ENCODE peak calls at places on chromosome 15, in four cellular contexts. P is Caco-2, X is transverse colon, W is AML-193. A is an unnamed sample.

GRCh38 chr15:60590935-60591490 is 112.1 kb upstream of the ICE2 start:
- DNase-seq in W (no peak), X (peak; percentile 55), P (peak; percentile 75), A (no peak)

GRCh38 chr15:98904466-98905048 is 103.0 kb downstream of the PGPEP1L start:
- DNase-seq in X (peak; percentile 22), P (peak; percentile 57), W (peak; percentile 76), A (peak; percentile 68)

GRCh38 chr15:80850941-80851451 is 71.8 kb downstream of the CEMIP start:
- DNase-seq in X (no peak), P (no peak), W (no peak), A (no peak)

GRCh38 chr15:39645138-39645975 is 64.5 kb downstream of the THBS1 start:
- DNase-seq in P (no peak), X (no peak), W (no peak), A (no peak)

GRCh38 chr15:62605292-62605691 is 437.3 kb upstream of the TPM1 start:
- DNase-seq in X (no peak), W (no peak), P (no peak), A (no peak)

GRCh38 chr15:38028869-38029268 is 94.4 kb downstream of the TMCO5A start:
- DNase-seq in X (no peak), P (no peak), W (no peak), A (peak; percentile 67)

GRCh38 chr15:29172742-29173725 is 96.6 kb downstream of the NSMCE3 start:
- DNase-seq in P (no peak), W (no peak), X (no peak), A (no peak)

GRCh38 chr15:91852741-91853500 is 587 bp upstream of the SLCO3A1 start:
- DNase-seq in X (peak; percentile 79), W (peak; percentile 91), P (peak; percentile 46), A (no peak)

GRCh38 chr15:76206325-76206976 is 104.8 kb downstream of the ETFA start:
- DNase-seq in W (no peak), X (peak; percentile 62), P (no peak), A (peak; percentile 74)

GRCh38 chr15:89783111-89783860 is 7.2 kb downstream of the MESP2 start:
- DNase-seq in P (peak; percentile 82), X (no peak), W (no peak), A (peak; percentile 89)

GRCh38 chr15:77481670-77482069 is 61.0 kb downstream of the HMG20A start:
- DNase-seq in W (no peak), P (no peak), X (no peak), A (peak; percentile 54)

GRCh38 chr15:74780983-74781672 is 752 bp upstream of the CSK start:
- DNase-seq in X (no peak), W (peak; percentile 92), P (no peak), A (peak; percentile 51)

GRCh38 chr15:90774731-90775521 is 57.8 kb downstream of the BLM start:
- DNase-seq in X (no peak), P (no peak), W (no peak), A (peak; percentile 81)

GRCh38 chr15:57600197-57600596 is 8.5 kb downstream of the MYZAP start:
- DNase-seq in W (no peak), X (no peak), P (no peak), A (no peak)

GRCh38 chr15:60932051-60932915 is 296.8 kb downstream of the RORA start:
- DNase-seq in X (no peak), P (no peak), W (no peak), A (peak; percentile 93)

GRCh38 chr15:63892794-63893441 is 59.2 kb upstream of the HERC1 start:
- DNase-seq in X (peak; percentile 59), W (peak; percentile 93), P (no peak), A (peak; percentile 17)

GRCh38 chr15:98322551-98322950 is 325.8 kb upstream of the IGF1R start:
- DNase-seq in W (no peak), P (no peak), X (no peak), A (no peak)

GRCh38 chr15:92930776-92931175 is 30.7 kb downstream of the CHD2 start:
- DNase-seq in P (no peak), W (no peak), X (no peak), A (peak; percentile 90)

A was measured in amniotic epithelial cell.